ENCODE peak calls at places on chromosomes 16 and 17, in eight cellular contexts. One of them, this sample, is unnamed.

GRCh38 chr17:18139949-18140348 is 31.4 kb downstream of the MYO15A start:
- DNase-seq in hepatocyte: peak; percentile 50
- DNase-seq in ovary: no peak
- DNase-seq in H9: no peak
- DNase-seq in upper lobe of right lung: no peak
- DNase-seq in right lobe of liver: no peak
- DNase-seq in kidney: no peak
- DNase-seq in stomach: no peak
- DNase-seq in this sample: peak; percentile 29

GRCh38 chr17:80394629-80395216 is 20.2 kb upstream of the ENDOV start:
- DNase-seq in stomach: no peak
- DNase-seq in upper lobe of right lung: no peak
- DNase-seq in ovary: no peak
- DNase-seq in H9: no peak
- DNase-seq in kidney: no peak
- DNase-seq in right lobe of liver: no peak
- DNase-seq in hepatocyte: no peak
- DNase-seq in this sample: peak; percentile 46

GRCh38 chr17:3659541-3660111 is 8.8 kb downstream of the TAX1BP3 start:
- DNase-seq in right lobe of liver: peak; percentile 80
- DNase-seq in H9: peak; percentile 42
- DNase-seq in upper lobe of right lung: no peak
- DNase-seq in stomach: peak; percentile 76
- DNase-seq in kidney: peak; percentile 90
- DNase-seq in ovary: peak; percentile 87
- DNase-seq in hepatocyte: peak; percentile 86
- DNase-seq in this sample: peak; percentile 90

GRCh38 chr17:80330276-80330675 is 69.6 kb downstream of the RNF213 start:
- DNase-seq in kidney: no peak
- DNase-seq in right lobe of liver: no peak
- DNase-seq in hepatocyte: no peak
- DNase-seq in ovary: no peak
- DNase-seq in H9: no peak
- DNase-seq in stomach: no peak
- DNase-seq in upper lobe of right lung: peak; percentile 48
- DNase-seq in this sample: no peak

GRCh38 chr17:4584125-4584834 is at the start of gene SMTNL2:
- DNase-seq in stomach: no peak
- DNase-seq in ovary: peak; percentile 86
- DNase-seq in kidney: peak; percentile 88
- DNase-seq in upper lobe of right lung: peak; percentile 69
- DNase-seq in right lobe of liver: no peak
- DNase-seq in H9: peak; percentile 68
- DNase-seq in hepatocyte: peak; percentile 83
- DNase-seq in this sample: no peak

GRCh38 chr17:65230040-65230439 is 92.9 kb downstream of the RGS9 start:
- DNase-seq in ovary: no peak
- DNase-seq in stomach: no peak
- DNase-seq in kidney: no peak
- DNase-seq in H9: no peak
- DNase-seq in hepatocyte: no peak
- DNase-seq in right lobe of liver: no peak
- DNase-seq in upper lobe of right lung: no peak
- DNase-seq in this sample: no peak

GRCh38 chr17:29844339-29845048 is 85.5 kb downstream of the SSH2 start:
- DNase-seq in ovary: no peak
- DNase-seq in right lobe of liver: no peak
- DNase-seq in kidney: no peak
- DNase-seq in H9: no peak
- DNase-seq in hepatocyte: peak; percentile 44
- DNase-seq in stomach: no peak
- DNase-seq in upper lobe of right lung: no peak
- DNase-seq in this sample: no peak

GRCh38 chr16:21653571-21653970 is 1.2 kb upstream of the IGSF6 start:
- DNase-seq in upper lobe of right lung: no peak
- DNase-seq in kidney: no peak
- DNase-seq in ovary: no peak
- DNase-seq in right lobe of liver: peak; percentile 31
- DNase-seq in H9: no peak
- DNase-seq in hepatocyte: no peak
- DNase-seq in stomach: no peak
- DNase-seq in this sample: no peak

GRCh38 chr17:69669441-69670178 is 255.1 kb downstream of the MAP2K6 start:
- DNase-seq in ovary: no peak
- DNase-seq in H9: no peak
- DNase-seq in kidney: no peak
- DNase-seq in hepatocyte: peak; percentile 7
- DNase-seq in stomach: no peak
- DNase-seq in right lobe of liver: no peak
- DNase-seq in upper lobe of right lung: no peak
- DNase-seq in this sample: no peak

GRCh38 chr17:81558941-81559806 is 7.0 kb upstream of the FAAP100 start:
- DNase-seq in upper lobe of right lung: no peak
- DNase-seq in kidney: peak; percentile 51
- DNase-seq in ovary: no peak
- DNase-seq in stomach: no peak
- DNase-seq in H9: peak; percentile 73
- DNase-seq in hepatocyte: no peak
- DNase-seq in right lobe of liver: no peak
- DNase-seq in this sample: no peak

GRCh38 chr17:72004476-72005331 is 116.1 kb upstream of the SOX9 start:
- DNase-seq in ovary: no peak
- DNase-seq in hepatocyte: no peak
- DNase-seq in kidney: no peak
- DNase-seq in right lobe of liver: no peak
- DNase-seq in H9: no peak
- DNase-seq in upper lobe of right lung: no peak
- DNase-seq in stomach: no peak
- DNase-seq in this sample: no peak

GRCh38 chr17:74631468-74632195 is 8.1 kb upstream of the CD300E start:
- DNase-seq in stomach: no peak
- DNase-seq in upper lobe of right lung: peak; percentile 40
- DNase-seq in H9: no peak
- DNase-seq in right lobe of liver: no peak
- DNase-seq in kidney: no peak
- DNase-seq in ovary: no peak
- DNase-seq in hepatocyte: peak; percentile 71
- DNase-seq in this sample: no peak

GRCh38 chr16:77812856-77813523 is 24.6 kb downstream of the VAT1L start:
- DNase-seq in H9: no peak
- DNase-seq in upper lobe of right lung: no peak
- DNase-seq in kidney: no peak
- DNase-seq in ovary: no peak
- DNase-seq in right lobe of liver: no peak
- DNase-seq in stomach: no peak
- DNase-seq in hepatocyte: no peak
- DNase-seq in this sample: no peak

GRCh38 chr16:1691956-1692355 is 13.9 kb downstream of the JPT2 start:
- DNase-seq in hepatocyte: no peak
- DNase-seq in right lobe of liver: no peak
- DNase-seq in upper lobe of right lung: no peak
- DNase-seq in H9: no peak
- DNase-seq in kidney: peak; percentile 73
- DNase-seq in stomach: no peak
- DNase-seq in ovary: no peak
- DNase-seq in this sample: no peak

GRCh38 chr17:9900744-9901143 is 4.3 kb downstream of the RCVRN start:
- DNase-seq in right lobe of liver: no peak
- DNase-seq in H9: no peak
- DNase-seq in upper lobe of right lung: no peak
- DNase-seq in kidney: no peak
- DNase-seq in ovary: no peak
- DNase-seq in stomach: no peak
- DNase-seq in hepatocyte: no peak
- DNase-seq in this sample: no peak

GRCh38 chr17:47705536-47706481 is 11.8 kb downstream of the TBKBP1 start:
- DNase-seq in upper lobe of right lung: peak; percentile 33
- DNase-seq in stomach: no peak
- DNase-seq in ovary: no peak
- DNase-seq in H9: no peak
- DNase-seq in right lobe of liver: no peak
- DNase-seq in kidney: peak; percentile 44
- DNase-seq in hepatocyte: no peak
- DNase-seq in this sample: no peak

GRCh38 chr16:67987460-67988160 is 7.3 kb upstream of the DPEP3 start:
- DNase-seq in H9: no peak
- DNase-seq in upper lobe of right lung: no peak
- DNase-seq in right lobe of liver: no peak
- DNase-seq in stomach: no peak
- DNase-seq in ovary: no peak
- DNase-seq in hepatocyte: no peak
- DNase-seq in kidney: no peak
- DNase-seq in this sample: peak; percentile 55

GRCh38 chr16:66898207-66898606 is 17.9 kb downstream of the PDP2 start:
- DNase-seq in hepatocyte: no peak
- DNase-seq in right lobe of liver: peak; percentile 21
- DNase-seq in ovary: peak; percentile 79
- DNase-seq in upper lobe of right lung: no peak
- DNase-seq in kidney: peak; percentile 76
- DNase-seq in stomach: no peak
- DNase-seq in H9: no peak
- DNase-seq in this sample: peak; percentile 80

GRCh38 chr17:2189231-2189630 is 114.4 kb downstream of the SMG6 start:
- DNase-seq in kidney: no peak
- DNase-seq in right lobe of liver: no peak
- DNase-seq in hepatocyte: no peak
- DNase-seq in ovary: peak; percentile 20
- DNase-seq in upper lobe of right lung: no peak
- DNase-seq in H9: no peak
- DNase-seq in stomach: no peak
- DNase-seq in this sample: no peak

GRCh38 chr17:2880050-2880449 is 83.8 kb downstream of the RAP1GAP2 start:
- DNase-seq in right lobe of liver: no peak
- DNase-seq in stomach: no peak
- DNase-seq in upper lobe of right lung: no peak
- DNase-seq in H9: no peak
- DNase-seq in ovary: no peak
- DNase-seq in kidney: no peak
- DNase-seq in hepatocyte: no peak
- DNase-seq in this sample: no peak

GRCh38 chr16:82630688-82631087 is 3.9 kb downstream of the CDH13 start:
- DNase-seq in upper lobe of right lung: no peak
- DNase-seq in right lobe of liver: no peak
- DNase-seq in stomach: no peak
- DNase-seq in ovary: no peak
- DNase-seq in kidney: no peak
- DNase-seq in hepatocyte: no peak
- DNase-seq in H9: no peak
- DNase-seq in this sample: no peak

DNA sequence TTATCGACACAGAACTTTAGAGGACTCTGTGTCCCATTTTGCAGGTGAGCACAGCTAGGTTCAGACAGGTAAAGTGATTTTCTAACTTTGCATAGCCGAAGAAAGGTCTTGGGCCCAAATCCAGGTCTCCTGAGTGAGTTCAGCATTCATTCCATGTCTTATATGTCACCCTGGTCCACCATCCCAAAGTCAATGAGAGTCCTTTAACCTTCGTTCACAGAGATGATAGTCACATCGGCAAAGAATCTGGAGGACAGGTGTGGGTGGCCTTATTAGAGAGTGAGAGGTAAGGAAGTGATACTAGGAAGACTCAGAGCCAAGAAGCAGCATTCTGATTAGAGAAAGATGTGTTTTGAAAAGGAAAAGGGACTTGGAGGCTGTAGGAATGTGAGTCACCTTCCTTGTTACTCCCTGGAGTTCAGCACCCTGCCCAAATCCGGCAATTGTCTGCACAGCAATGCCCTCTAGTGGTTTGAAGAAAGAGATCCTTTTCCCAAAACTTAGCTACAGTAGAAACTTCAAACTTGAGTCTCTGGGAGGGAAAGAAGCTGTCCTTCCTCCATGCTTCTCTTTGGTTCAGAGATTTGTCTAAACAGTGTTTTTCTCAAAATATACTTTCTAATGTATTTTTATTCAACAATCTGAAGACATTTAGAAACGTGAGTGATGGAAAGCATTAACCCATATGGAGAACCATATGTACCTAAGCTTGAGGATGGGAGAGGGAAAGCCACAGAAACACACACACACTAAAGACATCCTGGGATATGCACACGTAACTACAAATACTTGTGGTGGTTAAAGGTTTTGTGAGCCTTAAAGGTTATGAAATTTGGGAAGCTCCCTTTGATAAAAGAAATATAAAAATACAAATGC is 96.4 kb upstream of the SHISA6 start:
- DNase-seq in ovary: no peak
- DNase-seq in stomach: peak; percentile 68
- DNase-seq in right lobe of liver: peak; percentile 22
- DNase-seq in hepatocyte: peak; percentile 78
- DNase-seq in H9: peak; percentile 65
- DNase-seq in upper lobe of right lung: no peak
- DNase-seq in kidney: no peak
- DNase-seq in this sample: peak; percentile 55
- TF ChIP-seq CTCF in ovary: peak; percentile 15
- TF ChIP-seq CTCF in stomach: peak; percentile 77
- TF ChIP-seq CTCF in right lobe of liver: peak; percentile 72
- TF ChIP-seq CTCF in hepatocyte: peak; percentile 82
- TF ChIP-seq CTCF in H9: peak; percentile 89
- TF ChIP-seq CTCF in upper lobe of right lung: peak; percentile 59
- TF ChIP-seq CTCF in kidney: peak; percentile 61
- TF ChIP-seq CTCF in this sample: peak; percentile 59

GRCh38 chr16:17370233-17371013 is 100.3 kb downstream of the XYLT1 start:
- DNase-seq in kidney: no peak
- DNase-seq in upper lobe of right lung: no peak
- DNase-seq in ovary: no peak
- DNase-seq in H9: no peak
- DNase-seq in stomach: no peak
- DNase-seq in right lobe of liver: no peak
- DNase-seq in hepatocyte: no peak
- DNase-seq in this sample: no peak
- H3K27ac ChIP-seq in kidney: no peak overlapping the region
- H3K27ac ChIP-seq in upper lobe of right lung: peak overlapping the region; percentile 61
- H3K27ac ChIP-seq in ovary: no peak overlapping the region
- H3K27ac ChIP-seq in H9: no peak overlapping the region
- H3K27ac ChIP-seq in stomach: peak overlapping the region; percentile 81
- H3K27ac ChIP-seq in right lobe of liver: no peak overlapping the region
- H3K27ac ChIP-seq in hepatocyte: no peak overlapping the region
- H3K27ac ChIP-seq in this sample: peak overlapping the region; percentile 6

GRCh38 chr17:31525801-31526549 is 134.5 kb downstream of the RAB11FIP4 start:
- DNase-seq in right lobe of liver: peak; percentile 56
- DNase-seq in upper lobe of right lung: no peak
- DNase-seq in hepatocyte: no peak
- DNase-seq in ovary: no peak
- DNase-seq in H9: peak; percentile 70
- DNase-seq in kidney: peak; percentile 67
- DNase-seq in stomach: no peak
- DNase-seq in this sample: no peak
- TF ChIP-seq CTCF in right lobe of liver: peak; percentile 29
- TF ChIP-seq CTCF in upper lobe of right lung: peak; percentile 21
- TF ChIP-seq CTCF in hepatocyte: peak; percentile 20
- TF ChIP-seq CTCF in ovary: no peak
- TF ChIP-seq CTCF in H9: peak; percentile 49
- TF ChIP-seq CTCF in kidney: peak; percentile 8
- TF ChIP-seq CTCF in stomach: no peak
- TF ChIP-seq CTCF in this sample: no peak

DNA sequence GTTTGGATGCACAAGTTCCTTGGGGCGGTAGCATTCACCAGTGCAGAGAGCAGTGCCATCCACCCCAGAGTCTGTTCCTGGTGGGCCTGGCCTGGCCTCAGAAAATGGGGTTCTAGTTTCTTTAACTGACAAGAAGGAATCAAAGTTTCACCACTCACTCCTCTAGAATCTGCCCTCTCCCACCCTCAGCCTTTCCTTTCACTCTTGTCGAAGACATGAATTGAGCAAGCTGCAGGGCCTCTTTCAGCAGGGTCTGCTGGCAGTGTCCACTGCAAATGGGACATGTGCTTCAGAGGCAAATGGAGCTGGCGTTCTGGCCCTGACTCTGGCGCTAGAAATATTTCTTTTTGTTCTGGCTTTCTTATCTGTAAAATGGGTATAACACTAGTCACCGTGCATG is 176.3 kb downstream of the LGALS9B start:
- DNase-seq in kidney: no peak
- DNase-seq in H9: no peak
- DNase-seq in hepatocyte: no peak
- DNase-seq in stomach: no peak
- DNase-seq in upper lobe of right lung: no peak
- DNase-seq in ovary: no peak
- DNase-seq in right lobe of liver: no peak
- DNase-seq in this sample: no peak
- H3K27ac ChIP-seq in kidney: no peak overlapping the region
- H3K27ac ChIP-seq in H9: no peak overlapping the region
- H3K27ac ChIP-seq in hepatocyte: no peak overlapping the region
- H3K27ac ChIP-seq in stomach: no peak overlapping the region
- H3K27ac ChIP-seq in upper lobe of right lung: no peak overlapping the region
- H3K27ac ChIP-seq in ovary: no peak overlapping the region
- H3K27ac ChIP-seq in right lobe of liver: no peak overlapping the region
- H3K27ac ChIP-seq in this sample: no peak overlapping the region